ENCODE peak calls at places on chromosomes 12 and 14, in eight cellular contexts. W is foreskin melanocyte; L is NCI-H1092 treated with DMSO at 0.1 percent for 48 hours; O is stimulated activated naive CD4-positive, alpha-beta T cell; B is Calu3; Q is tibial nerve; D is HuH-7.5; C is memory B cell. I is an unnamed sample.

GRCh38 chr12:16613199-16613598 is 7.2 kb upstream of the LMO3 start:
- DNase-seq in L (no peak), B (no peak), C (no peak), D (no peak), W (no peak), Q (no peak), O (no peak), I (no peak)

GRCh38 chr12:6460751-6461371 is 9.0 kb downstream of the TAPBPL start:
- DNase-seq in W (no peak), D (no peak), L (no peak), Q (no peak), C (no peak), O (peak), B (no peak), I (no peak)

GRCh38 chr12:70745066-70745465 is 107.8 kb upstream of the PTPRB start:
- DNase-seq in W (no peak), B (peak), L (no peak), D (no peak), O (no peak), Q (no peak), C (no peak), I (no peak)

GRCh38 chr12:94898388-94898787 is 105.1 kb downstream of the NDUFA12 start:
- DNase-seq in W (no peak), Q (no peak), D (no peak), B (no peak), L (no peak), O (no peak), C (no peak), I (no peak)

GRCh38 chr14:91142214-91142668 is 28.4 kb downstream of the DGLUCY start:
- DNase-seq in B (no peak), O (no peak), D (no peak), L (no peak), Q (no peak), C (peak), W (no peak), I (no peak)

GRCh38 chr14:29529418-29529817 is 398.2 kb downstream of the PRKD1 start:
- DNase-seq in B (peak), O (no peak), D (no peak), Q (no peak), W (no peak), L (no peak), C (no peak), I (no peak)

GRCh38 chr12:120286768-120287490 is 4.8 kb downstream of the RNU4-2 start:
- DNase-seq in B (no peak), O (no peak), W (peak), D (no peak), Q (no peak), C (no peak), L (no peak), I (no peak)

GRCh38 chr14:99524804-99525698 is 43.8 kb downstream of the CCNK start:
- DNase-seq in W (no peak), O (no peak), Q (no peak), C (no peak), D (peak), B (peak), L (no peak), I (peak)

GRCh38 chr14:87199371-87199770 is 793.6 kb downstream of the GALC start:
- DNase-seq in D (no peak), W (no peak), O (no peak), L (no peak), Q (no peak), B (no peak), C (no peak), I (no peak)

GRCh38 chr12:92535961-92536360 is 166.8 kb upstream of the PLEKHG7 start:
- DNase-seq in L (no peak), W (no peak), O (no peak), Q (no peak), D (no peak), C (no peak), B (no peak), I (no peak)

GRCh38 chr12:85509857-85510256 is 229.8 kb downstream of the ALX1 start:
- DNase-seq in C (no peak), O (no peak), D (no peak), L (no peak), Q (no peak), B (no peak), W (no peak), I (no peak)

GRCh38 chr14:50963919-50964318 is 19.6 kb upstream of the PYGL start:
- DNase-seq in O (no peak), B (no peak), D (no peak), L (no peak), W (no peak), C (no peak), Q (no peak), I (no peak)

GRCh38 chr12:104863549-104863948 is 94.5 kb downstream of the SLC41A2 start:
- DNase-seq in L (no peak), Q (no peak), O (no peak), W (no peak), D (no peak), C (no peak), B (no peak), I (no peak)

GRCh38 chr14:65696801-65697200 is 284.3 kb downstream of the FUT8 start:
- DNase-seq in W (no peak), L (no peak), O (no peak), B (no peak), Q (no peak), D (no peak), C (no peak), I (no peak)